ENCODE peak calls at places on chromosome 3, in ten cellular contexts. L is IMR-90, A is lower lobe of right lung, E is psoas muscle, F is neural progenitor cell, O is HFF-Myc, X is breast epithelium, P is fibroblast of mammary gland, R is DND-41, B is A549. I is an unnamed sample.

GRCh38 chr3:40308725-40309438 is 625 bp upstream of the EIF1B start:
- DNase-seq in L (no peak), A (no peak), E (no peak), F (no peak), O (no peak), X (no peak), P (no peak), R (no peak), B (no peak), I (no peak)

GRCh38 chr3:193794002-193794835 is 201.2 kb downstream of the OPA1 start:
- DNase-seq in L (no peak), A (no peak), E (no peak), F (no peak), O (no peak), X (no peak), P (no peak), R (no peak), B (no peak), I (peak)

GRCh38 chr3:46904303-46905190 is 27.0 kb downstream of the PTH1R start:
- DNase-seq in L (no peak), A (peak), E (peak), F (no peak), O (no peak), X (no peak), P (no peak), R (no peak), B (no peak), I (no peak)

GRCh38 chr3:14555835-14556234 is 15.7 kb upstream of the GRIP2 start:
- DNase-seq in L (no peak), A (no peak), E (peak), F (no peak), O (no peak), X (no peak), P (no peak), R (no peak), B (no peak), I (no peak)

GRCh38 chr3:146308682-146309081 is 57.8 kb upstream of the PLSCR4 start:
- DNase-seq in L (peak), A (no peak), E (no peak), F (no peak), O (peak), X (no peak), P (peak), R (no peak), B (no peak), I (peak)

GRCh38 chr3:148878073-148878472 is 13.0 kb downstream of the CPA3 start:
- DNase-seq in L (no peak), A (no peak), E (no peak), F (no peak), O (no peak), X (no peak), P (no peak), R (no peak), B (no peak), I (no peak)

GRCh38 chr3:6204891-6205290 is 656.0 kb upstream of the GRM7 start:
- DNase-seq in L (no peak), A (no peak), E (no peak), F (no peak), O (no peak), X (no peak), P (no peak), R (no peak), B (no peak), I (no peak)

GRCh38 chr3:13535905-13536304 is 13.0 kb upstream of the FBLN2 start:
- DNase-seq in L (no peak), A (no peak), E (no peak), F (no peak), O (no peak), X (no peak), P (no peak), R (no peak), B (no peak), I (no peak)

GRCh38 chr3:71536376-71536965 is 47.1 kb downstream of the FOXP1 start:
- DNase-seq in L (peak), A (no peak), E (no peak), F (no peak), O (peak), X (no peak), P (peak), R (no peak), B (no peak), I (peak)

GRCh38 chr3:45666729-45667440 is 22.3 kb upstream of the SACM1L start:
- DNase-seq in L (peak), A (no peak), E (peak), F (no peak), O (no peak), X (no peak), P (peak), R (no peak), B (no peak), I (peak)

GRCh38 chr3:151008699-151009098 is 36.2 kb upstream of the CLRN1 start:
- DNase-seq in L (peak), A (no peak), E (no peak), F (peak), O (peak), X (no peak), P (peak), R (no peak), B (peak), I (peak)
- TF ChIP-seq CTCF in L (peak), A (no peak), E (no peak), F (peak), O (peak), X (no peak), P (peak), R (peak), B (peak), I (peak)

DNA sequence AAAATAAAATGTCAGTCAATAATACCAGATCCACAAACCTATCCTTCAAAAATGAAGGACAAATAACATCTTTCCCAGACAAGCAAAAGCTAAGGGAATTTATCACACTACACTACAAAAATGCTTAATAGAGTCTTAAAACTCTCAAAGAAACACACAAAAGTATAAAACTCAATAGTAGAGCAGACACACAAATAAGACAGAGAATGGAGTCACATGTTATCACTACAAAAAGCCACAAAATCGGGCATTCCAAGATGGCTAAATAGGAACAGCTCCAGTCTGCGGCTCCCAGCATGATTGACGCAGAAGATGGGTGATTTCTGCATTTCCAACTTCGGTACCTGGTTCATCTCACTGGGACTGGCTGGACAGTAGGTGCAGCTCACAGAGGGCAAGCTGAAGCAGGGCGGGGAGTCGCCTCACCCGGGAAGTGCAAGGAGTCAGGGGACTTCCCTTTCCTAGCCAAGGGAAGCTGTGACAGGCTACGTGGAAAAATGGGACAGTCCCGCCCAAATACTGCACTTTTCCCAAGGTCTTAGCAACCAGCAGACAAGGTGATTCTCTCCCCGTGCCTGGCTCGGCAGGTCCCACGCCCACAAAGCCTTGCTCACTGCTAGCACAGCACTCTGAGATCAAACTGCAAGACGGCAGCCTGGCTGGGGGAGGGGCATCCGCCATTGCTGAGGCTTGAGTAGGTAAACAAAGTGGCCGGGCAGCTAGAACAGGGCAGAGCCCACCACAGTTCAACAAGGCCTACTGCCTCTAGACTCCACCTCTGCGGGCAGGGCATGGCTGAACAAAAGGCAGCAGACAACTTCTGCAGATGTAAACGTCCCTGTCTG is 46.3 kb downstream of the SENP7 start:
- DNase-seq in L (peak), A (peak), E (no peak), F (peak), O (no peak), X (no peak), P (no peak), R (no peak), B (no peak), I (no peak)
- H3K4me3 ChIP-seq in L (peak), A (no peak), E (no peak), F (peak), O (no peak), X (no peak), P (no peak), R (no peak), B (peak), I (peak)

GRCh38 chr3:188051801-188052228 is 102.1 kb upstream of the LPP start:
- DNase-seq in L (no peak), A (no peak), E (peak), F (no peak), O (no peak), X (peak), P (peak), R (no peak), B (no peak), I (peak)

GRCh38 chr3:188049890-188050530 is 103.9 kb upstream of the LPP start:
- DNase-seq in L (no peak), A (no peak), E (no peak), F (no peak), O (no peak), X (no peak), P (no peak), R (peak), B (no peak), I (no peak)

GRCh38 chr3:188053710-188054379 is 100.1 kb upstream of the LPP start:
- DNase-seq in L (no peak), A (no peak), E (no peak), F (no peak), O (no peak), X (no peak), P (no peak), R (no peak), B (no peak), I (no peak)

GRCh38 chr3:188052966-188053340 is 101.0 kb upstream of the LPP start:
- DNase-seq in L (no peak), A (no peak), E (no peak), F (no peak), O (no peak), X (no peak), P (no peak), R (no peak), B (no peak), I (no peak)

GRCh38 chr3:188052229-188052965 is 101.6 kb upstream of the LPP start:
- DNase-seq in L (peak), A (peak), E (peak), F (peak), O (no peak), X (peak), P (peak), R (peak), B (no peak), I (peak)
- TF ChIP-seq CTCF in L (peak), A (peak), E (no peak), F (peak), O (no peak), X (peak), P (peak), R (peak), B (no peak), I (peak)

DNA sequence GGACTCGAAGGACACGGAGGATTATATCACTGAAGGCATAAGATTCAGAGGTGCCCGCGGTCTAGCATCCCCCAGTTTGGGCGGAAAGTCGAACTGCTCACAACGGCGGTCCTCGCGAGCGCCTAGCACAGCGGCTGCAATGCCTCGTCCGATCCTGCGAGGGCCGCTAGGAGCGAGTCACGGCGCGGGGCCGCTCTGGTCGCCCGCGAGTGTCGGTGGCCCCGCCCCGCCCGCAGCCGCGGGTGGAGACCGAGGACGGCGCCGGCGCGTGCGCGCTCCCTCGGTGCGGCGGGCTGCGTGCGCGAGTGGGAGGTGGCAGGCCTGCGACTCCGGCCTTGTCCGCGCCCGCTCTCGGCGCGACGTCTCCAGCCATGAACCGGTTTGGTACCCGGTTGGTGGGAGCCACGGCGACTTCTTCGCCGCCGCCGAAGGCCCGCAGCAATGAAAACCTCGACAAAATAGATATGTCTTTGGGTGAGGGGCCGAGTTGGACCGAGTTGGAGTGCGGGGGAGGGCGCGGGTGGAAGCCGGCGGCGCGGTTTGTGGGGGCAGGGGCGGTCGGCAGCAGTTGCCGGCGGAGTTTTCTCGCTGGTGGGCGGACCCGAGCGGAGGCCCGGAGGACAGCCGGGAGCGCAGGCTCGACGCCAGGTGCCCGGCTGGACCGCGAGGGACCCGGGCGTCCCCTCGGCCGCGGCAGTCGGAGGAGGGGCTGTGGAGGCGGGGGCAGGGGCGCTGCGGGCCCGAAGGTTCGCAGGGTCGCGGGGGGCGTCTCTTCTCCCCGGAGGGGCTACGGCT is at the start of gene FYTTD1:
- DNase-seq in L (peak), A (peak), E (peak), F (peak), O (peak), X (peak), P (peak), R (peak), B (peak), I (peak)
- H3K4me3 ChIP-seq in L (peak), A (peak), E (peak), F (peak), O (peak), X (peak), P (peak), R (peak), B (peak), I (peak)

DNA sequence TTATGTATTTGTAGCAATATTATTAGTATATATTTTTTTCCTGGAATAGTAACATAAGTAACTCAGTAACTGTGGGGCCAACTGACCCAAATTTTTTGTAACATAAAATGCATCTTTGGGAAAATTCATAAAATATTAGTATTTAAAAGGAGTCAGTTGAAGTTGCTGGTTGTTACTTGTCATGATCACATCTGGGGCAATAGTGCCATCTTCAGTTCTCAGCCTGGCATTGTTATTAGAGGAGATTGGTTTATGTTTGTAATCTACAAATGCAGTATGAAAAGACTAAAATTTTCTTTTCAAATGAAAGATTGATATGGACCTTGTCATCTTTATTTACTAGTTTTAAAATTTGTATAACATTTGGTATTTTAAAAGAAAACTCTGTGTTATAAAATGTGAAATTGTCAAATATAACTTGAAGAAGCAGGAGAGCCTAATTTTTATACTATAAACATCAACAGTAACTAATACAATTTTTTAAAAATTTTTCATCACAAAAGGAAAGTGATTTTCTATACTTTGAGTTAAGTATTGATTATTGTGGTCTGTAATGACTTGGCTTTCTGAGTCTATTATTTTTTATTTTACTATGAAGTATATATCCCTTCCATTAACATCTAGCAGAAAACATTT is 38.8 kb upstream of the MLF1 start:
- DNase-seq in L (peak), A (no peak), E (no peak), F (peak), O (peak), X (no peak), P (peak), R (peak), B (peak), I (peak)
- TF ChIP-seq CTCF in L (peak), A (peak), E (peak), F (peak), O (peak), X (no peak), P (peak), R (peak), B (peak), I (peak)

DNA sequence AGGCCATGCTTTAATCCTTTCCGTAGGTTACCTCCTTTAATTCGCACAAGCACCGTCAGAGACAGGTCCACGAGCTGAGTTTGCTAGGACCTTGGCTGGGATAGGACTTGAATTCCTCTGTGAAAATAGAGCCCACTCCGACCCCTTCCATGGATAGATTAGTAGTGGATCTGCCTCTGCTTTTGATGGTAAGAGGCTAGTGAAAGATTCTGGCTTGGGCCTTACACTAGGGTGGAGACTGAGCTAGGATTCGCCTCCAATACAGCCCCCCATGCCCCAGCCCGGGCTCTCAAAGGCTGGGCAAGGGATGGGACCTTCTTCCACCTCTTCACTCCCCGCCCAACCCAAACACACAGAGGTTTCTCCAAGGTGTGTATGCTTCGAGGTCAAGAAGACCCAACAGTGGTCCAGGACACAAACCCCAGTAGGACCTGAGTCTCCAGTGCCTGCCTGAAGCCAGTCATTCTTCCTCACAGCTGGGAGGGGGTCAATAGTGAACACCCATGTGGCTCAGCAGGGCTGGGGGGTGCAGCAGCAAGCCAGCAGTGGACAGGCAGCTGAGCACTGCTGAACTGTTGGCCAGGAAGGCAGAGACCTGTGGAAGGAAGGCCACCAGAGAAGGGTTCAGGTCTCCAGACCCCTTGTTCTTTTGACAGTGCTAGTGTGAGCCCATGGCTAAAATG is 75.7 kb downstream of the SPSB4 start:
- DNase-seq in L (no peak), A (no peak), E (no peak), F (peak), O (no peak), X (no peak), P (no peak), R (no peak), B (no peak), I (no peak)
- H3K4me3 ChIP-seq in L (no peak), A (no peak), E (no peak), F (no peak), O (no peak), X (no peak), P (no peak), R (no peak), B (no peak), I (no peak)

DNA sequence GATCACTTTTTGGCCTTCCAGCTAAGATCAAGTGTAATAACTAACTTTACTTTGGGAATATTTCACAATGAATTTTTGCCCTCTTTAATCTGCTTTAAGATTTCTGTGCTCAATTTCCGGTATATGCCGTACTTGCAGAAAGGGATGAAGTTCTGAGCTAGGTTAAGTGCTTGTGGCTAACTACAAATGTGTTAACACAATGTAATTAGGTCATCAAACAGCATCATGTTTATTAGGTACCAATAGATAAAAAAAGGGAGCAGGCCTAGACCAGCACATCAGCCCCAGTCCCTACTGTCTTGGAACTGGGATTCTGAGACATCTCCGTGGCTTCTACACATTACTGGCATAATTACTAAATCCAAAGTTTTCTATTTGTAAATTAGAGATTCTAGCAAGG is 932.7 kb upstream of the CFAP20DC start:
- DNase-seq in L (no peak), A (no peak), E (no peak), F (no peak), O (no peak), X (no peak), P (no peak), R (no peak), B (no peak), I (no peak)
- TF ChIP-seq CTCF in L (no peak), A (no peak), E (no peak), F (no peak), O (no peak), X (no peak), P (no peak), R (no peak), B (no peak), I (no peak)

DNA sequence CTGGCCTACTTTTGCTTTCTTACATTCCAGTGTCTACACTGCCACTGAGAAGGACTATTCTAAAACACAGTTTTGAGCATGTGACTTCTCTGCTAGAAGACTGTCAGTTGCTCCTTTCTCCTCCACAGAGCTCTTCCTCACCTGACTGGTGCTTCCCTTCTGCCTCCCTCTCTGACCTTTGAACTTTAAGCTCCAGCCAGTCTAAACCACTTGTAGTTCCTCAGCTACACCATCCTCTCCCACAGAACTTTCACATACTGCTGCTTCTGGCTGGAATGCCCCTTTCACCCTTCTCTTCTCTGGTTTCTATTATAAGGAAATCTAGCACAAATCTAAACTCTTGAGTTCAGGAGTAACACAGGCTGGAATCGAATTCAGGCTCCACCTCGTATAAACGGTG is 9.1 kb downstream of the NCEH1 start:
- DNase-seq in L (no peak), A (no peak), E (no peak), F (no peak), O (no peak), X (no peak), P (no peak), R (no peak), B (no peak), I (no peak)
- H3K4me3 ChIP-seq in L (no peak), A (no peak), E (no peak), F (no peak), O (no peak), X (no peak), P (no peak), R (no peak), B (no peak), I (no peak)

DNA sequence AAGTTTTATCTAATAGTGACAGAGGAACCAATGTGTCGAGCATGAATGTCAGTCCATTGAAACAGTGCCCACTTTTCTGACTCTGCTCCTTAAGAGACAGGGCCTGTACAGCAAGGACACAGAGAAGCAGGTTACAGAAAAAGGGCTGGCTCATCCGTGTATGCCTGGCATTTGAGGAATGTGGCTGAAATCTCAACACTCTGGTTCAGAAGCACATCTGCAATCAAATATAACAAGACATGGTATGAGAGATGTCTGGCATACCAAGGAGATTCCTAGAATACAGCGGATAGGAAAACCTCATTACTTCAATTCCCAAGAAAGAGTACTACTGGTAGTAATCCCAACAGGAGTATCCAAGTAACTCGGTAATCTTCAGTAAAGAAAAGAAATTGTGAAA is 5.9 kb upstream of the B3GNT5 start:
- DNase-seq in L (no peak), A (no peak), E (no peak), F (peak), O (no peak), X (no peak), P (no peak), R (no peak), B (no peak), I (peak)
- TF ChIP-seq CTCF in L (no peak), A (no peak), E (no peak), F (no peak), O (no peak), X (no peak), P (no peak), R (no peak), B (no peak), I (no peak)